ENCODE peak calls at places on chromosomes 1 and 21, in seven cellular contexts. R is non-pigmented ciliary epithelial cell; K is EL; G is NCI-H1436 treated with DMSO at 0.1 percent for 48 hours; C is NCI-H2081; J is activated naive CD4-positive, alpha-beta T cell treated with anti-CD3 and anti-CD28 coated beads, Interleukin-2, amount 50 U/mL, for 16 hours; U is EH. X is an unnamed sample.

GRCh38 chr1:151512326-151512725 is 1.1 kb downstream of the CGN start:
- DNase-seq in U (peak; percentile 29), K (peak; percentile 56), J (no peak), C (no peak), G (no peak), R (no peak), X (no peak)

GRCh38 chr1:195604287-195604686 is 1004.0 kb downstream of the KCNT2 start:
- DNase-seq in G (no peak), C (no peak), U (peak; percentile 88), J (no peak), K (peak; percentile 89), R (peak; percentile 13), X (no peak)

GRCh38 chr1:34500451-34500850 is 254.4 kb upstream of the GJB5 start:
- DNase-seq in C (peak; percentile 6), K (no peak), J (no peak), G (no peak), R (no peak), U (peak; percentile 19), X (no peak)

GRCh38 chr1:218165687-218166088 is 119.4 kb upstream of the RRP15 start:
- DNase-seq in U (no peak), G (no peak), R (no peak), J (no peak), K (no peak), C (peak; percentile 60), X (no peak)

GRCh38 chr21:45152265-45152746 is 77.9 kb downstream of the ADARB1 start:
- DNase-seq in C (peak; percentile 6), U (no peak), G (no peak), K (no peak), R (no peak), J (peak; percentile 70), X (no peak)

GRCh38 chr1:16393255-16394177 is 26.5 kb downstream of the SZRD1 start:
- DNase-seq in C (no peak), R (no peak), U (no peak), J (no peak), G (no peak), K (no peak), X (no peak)

GRCh38 chr1:178706467-178706866 is 18.6 kb upstream of the RALGPS2 start:
- DNase-seq in J (no peak), R (no peak), C (no peak), K (no peak), U (no peak), G (no peak), X (peak; percentile 39)

GRCh38 chr1:70146488-70146887 is 58.9 kb downstream of the LRRC40 start:
- DNase-seq in U (peak; percentile 41), J (no peak), R (peak; percentile 13), K (peak; percentile 56), C (no peak), G (no peak), X (no peak)

GRCh38 chr1:181669209-181669608 is 185.9 kb downstream of the CACNA1E start:
- DNase-seq in R (no peak), U (no peak), J (no peak), K (no peak), C (no peak), G (no peak), X (no peak)

GRCh38 chr1:115400426-115400825 is 62.4 kb upstream of the NGF start:
- DNase-seq in C (no peak), J (no peak), U (no peak), G (no peak), R (no peak), K (no peak), X (no peak)

GRCh38 chr1:16236495-16237342 is at the start of gene CPLANE2:
- DNase-seq in R (no peak), G (peak; percentile 70), C (peak; percentile 95), K (peak; percentile 89), J (peak; percentile 96), U (peak; percentile 92), X (peak; percentile 93)

GRCh38 chr1:1020415-1021009 is 592 bp downstream of the AGRN start:
- DNase-seq in J (peak; percentile 58), G (no peak), U (no peak), R (no peak), K (peak; percentile 44), C (no peak), X (no peak)

GRCh38 chr1:200342511-200343400 is 67.1 kb downstream of the ZNF281 start:
- DNase-seq in U (peak; percentile 75), K (peak; percentile 57), R (no peak), J (no peak), G (no peak), C (no peak), X (no peak)

GRCh38 chr1:191669629-191670028 is 488.6 kb upstream of the RGS18 start:
- DNase-seq in J (no peak), U (no peak), G (no peak), R (peak; percentile 5), C (no peak), K (peak; percentile 41), X (no peak)

GRCh38 chr1:44807364-44808062 is 362 bp upstream of the DYNLT4 start:
- DNase-seq in J (peak; percentile 79), G (no peak), C (no peak), R (peak; percentile 98), U (peak; percentile 100), K (peak; percentile 100), X (peak; percentile 97)

GRCh38 chr1:45585496-45586075 is 1.7 kb downstream of the NASP start:
- DNase-seq in G (no peak), U (no peak), J (no peak), K (no peak), C (no peak), R (no peak), X (no peak)